ENCODE peak calls at places on chromosomes 2 and 18, in nine cellular contexts. P is CD4-positive, alpha-beta T cell; O is fibroblast of lung; L is cardiac muscle cell; A is colonic mucosa; X is lower lobe of right lung; C is BE2C; M is psoas muscle; T is tibial artery. D is an unnamed sample.

GRCh38 chr18:50218432-50219197 is 23.7 kb upstream of the MYO5B start:
- DNase-seq in C (no peak), T (no peak), O (no peak), L (peak; percentile 8), X (no peak), P (no peak), A (peak; percentile 50), M (no peak), D (no peak)

GRCh38 chr18:23779696-23780303 is 90.5 kb downstream of the LAMA3 start:
- DNase-seq in X (no peak), O (no peak), A (no peak), M (no peak), T (no peak), P (no peak), L (peak; percentile 30), C (no peak), D (no peak)

GRCh38 chr2:9649261-9649660 is 18.5 kb upstream of the YWHAQ start:
- DNase-seq in P (no peak), O (no peak), A (no peak), M (no peak), C (no peak), L (no peak), X (no peak), T (no peak), D (no peak)

GRCh38 chr2:73297586-73297985 is 4.2 kb upstream of the EGR4 start:
- DNase-seq in L (no peak), X (no peak), C (no peak), P (no peak), M (no peak), O (no peak), A (no peak), T (no peak), D (no peak)

GRCh38 chr2:218019411-218020060 is 16.7 kb upstream of the TNS1 start:
- DNase-seq in X (no peak), T (no peak), O (no peak), M (no peak), C (peak; percentile 1), A (no peak), P (no peak), L (no peak), D (no peak)

GRCh38 chr2:173884403-173884802 is 80.8 kb downstream of the SP3 start:
- DNase-seq in L (peak; percentile 70), P (peak; percentile 26), C (peak; percentile 30), O (peak; percentile 52), T (peak; percentile 63), A (peak; percentile 34), X (peak; percentile 69), M (peak; percentile 58), D (peak; percentile 50)

GRCh38 chr18:35268811-35269210 is 21.2 kb downstream of the ZSCAN30 start:
- DNase-seq in T (no peak), A (no peak), C (no peak), L (no peak), O (no peak), M (no peak), P (no peak), X (no peak), D (no peak)

GRCh38 chr18:64407606-64408005 is 258.7 kb upstream of the LINC00305 start:
- DNase-seq in O (no peak), A (no peak), P (no peak), X (no peak), L (no peak), M (no peak), T (no peak), C (no peak), D (no peak)

GRCh38 chr2:212953170-212953920 is 198.1 kb downstream of the IKZF2 start:
- DNase-seq in T (no peak), L (no peak), A (no peak), C (no peak), P (no peak), M (no peak), X (no peak), O (no peak), D (no peak)

GRCh38 chr2:63054812-63055509 is 4.3 kb downstream of the OTX1 start:
- DNase-seq in P (no peak), T (no peak), O (no peak), C (no peak), L (no peak), A (no peak), M (no peak), X (no peak), D (no peak)

GRCh38 chr2:207142461-207142860 is 23.3 kb downstream of the KLF7 start:
- DNase-seq in X (no peak), T (no peak), A (no peak), O (no peak), L (peak; percentile 29), M (no peak), P (no peak), C (no peak), D (no peak)

GRCh38 chr2:8238521-8239230 is 443.2 kb upstream of the ID2 start:
- DNase-seq in O (no peak), X (no peak), L (no peak), M (peak; percentile 65), T (no peak), A (no peak), C (no peak), P (no peak), D (no peak)

GRCh38 chr2:214881647-214882205 is 72.2 kb upstream of the BARD1 start:
- DNase-seq in T (no peak), X (no peak), O (peak; percentile 18), P (no peak), A (no peak), C (no peak), L (no peak), M (no peak), D (no peak)
- TF ChIP-seq CTCF in T (no peak), X (no peak), O (no peak), P (no peak), A (no peak), C (no peak), L (no peak), M (no peak), D (no peak)

GRCh38 chr18:78891185-78891762 is 88.3 kb upstream of the SALL3 start:
- DNase-seq in T (no peak), C (no peak), P (no peak), L (no peak), A (no peak), X (no peak), O (no peak), M (no peak), D (no peak)
- H3K9me3 ChIP-seq in T (peaks cover 21% of the 10 kb centered on the region), C (no peaks in the 10 kb centered on the region), P (peaks cover 16% of the 10 kb centered on the region), L (peaks cover 4% of the 10 kb centered on the region), A (no peaks in the 10 kb centered on the region), X (peaks cover 17% of the 10 kb centered on the region), O (no peaks in the 10 kb centered on the region), M (peaks cover 18% of the 10 kb centered on the region), D (no peaks in the 10 kb centered on the region)

DNA sequence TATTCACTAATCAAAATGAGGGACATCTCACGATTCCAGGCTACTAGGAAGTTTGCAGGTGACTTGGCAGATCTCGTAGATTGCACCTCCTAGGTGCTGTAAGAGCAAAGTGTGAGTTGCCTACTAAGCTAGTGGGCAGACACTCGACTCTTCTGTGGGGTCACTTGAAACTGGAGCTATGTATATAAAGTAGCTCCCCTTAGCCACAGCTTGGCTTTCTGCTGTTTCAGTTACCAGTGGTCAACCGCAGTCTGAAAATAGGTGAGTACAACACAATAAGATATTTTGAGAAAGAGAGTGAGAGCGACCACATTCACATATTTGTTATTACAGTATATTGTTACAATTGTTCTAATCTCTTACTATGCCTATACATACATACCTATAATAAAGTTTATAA is 23.3 kb downstream of the CTAGE1 start:
- DNase-seq in C (no peak), L (peak; percentile 4), M (no peak), P (no peak), T (no peak), O (no peak), A (no peak), X (no peak), D (no peak)
- TF ChIP-seq CTCF in C (no peak), L (no peak), M (no peak), P (no peak), T (no peak), O (no peak), A (no peak), X (no peak), D (no peak)

GRCh38 chr2:185221-185620 is 78.6 kb downstream of the SH3YL1 start:
- DNase-seq in O (no peak), C (no peak), X (no peak), A (no peak), L (no peak), P (no peak), M (no peak), T (no peak), D (no peak)

GRCh38 chr2:184695-185094 is 79.1 kb downstream of the SH3YL1 start:
- DNase-seq in C (no peak), T (no peak), M (no peak), X (no peak), O (no peak), L (no peak), A (no peak), P (no peak), D (no peak)

GRCh38 chr2:191311-192190 is 72.3 kb downstream of the SH3YL1 start:
- DNase-seq in P (no peak), O (no peak), T (no peak), A (no peak), M (no peak), C (no peak), L (no peak), X (no peak), D (no peak)

GRCh38 chr2:182509-183122 is 81.2 kb downstream of the SH3YL1 start:
- DNase-seq in O (no peak), L (no peak), M (no peak), T (no peak), X (no peak), A (no peak), C (no peak), P (no peak), D (no peak)

GRCh38 chr2:187825-188224 is 76.0 kb downstream of the SH3YL1 start:
- DNase-seq in P (no peak), T (no peak), A (no peak), M (no peak), L (no peak), X (no peak), C (no peak), O (no peak), D (no peak)
- H3K9me3 ChIP-seq in P (peaks cover 15% of the 10 kb centered on the region), T (no peaks in the 10 kb centered on the region), A (no peaks in the 10 kb centered on the region), M (no peaks in the 10 kb centered on the region), L (no peaks in the 10 kb centered on the region), X (peaks cover 4% of the 10 kb centered on the region), C (no peaks in the 10 kb centered on the region), O (no peaks in the 10 kb centered on the region), D (no peaks in the 10 kb centered on the region)

GRCh38 chr2:55013936-55014335 is 36.3 kb downstream of the RTN4 start:
- DNase-seq in P (no peak), T (no peak), A (no peak), C (no peak), X (no peak), L (no peak), O (no peak), M (no peak), D (no peak)
- TF ChIP-seq CTCF in P (no peak), T (no peak), A (no peak), C (no peak), X (no peak), L (peak; percentile 15), O (no peak), M (peak; percentile 48), D (no peak)

GRCh38 chr18:71849407-71849806 is 694.7 kb downstream of the CBLN2 start:
- DNase-seq in T (no peak), X (no peak), P (no peak), C (peak; percentile 8), A (no peak), O (no peak), M (peak; percentile 24), L (no peak), D (no peak)
- H3K9me3 ChIP-seq in T (no peaks in the 10 kb centered on the region), X (no peaks in the 10 kb centered on the region), P (no peaks in the 10 kb centered on the region), C (no peaks in the 10 kb centered on the region), A (no peaks in the 10 kb centered on the region), O (no peaks in the 10 kb centered on the region), M (no peaks in the 10 kb centered on the region), L (no peaks in the 10 kb centered on the region), D (no peaks in the 10 kb centered on the region)

D was measured in uterus.